ENCODE peak calls at places on chromosome 10, in four cellular contexts. D is transverse colon, Y is neural progenitor cell, S is DND-41. Z is an unnamed sample.

GRCh38 chr10:17143055-17143690 is 13.6 kb upstream of the CUBN start:
- DNase-seq in D (no peak), S (no peak), Y (no peak), Z (no peak)

GRCh38 chr10:32210306-32211045 is 136.5 kb downstream of the EPC1 start:
- DNase-seq in Y (peak; percentile 26), S (no peak), D (peak; percentile 24), Z (no peak)

GRCh38 chr10:86730227-86730626 is 26.2 kb upstream of the BMPR1A start:
- DNase-seq in S (no peak), D (peak; percentile 74), Y (no peak), Z (no peak)

GRCh38 chr10:98378722-98379121 is 36.3 kb downstream of the PYROXD2 start:
- DNase-seq in Y (no peak), D (no peak), S (no peak), Z (no peak)

GRCh38 chr10:88735661-88736060 is 24.2 kb upstream of the LIPN start:
- DNase-seq in D (no peak), S (no peak), Y (no peak), Z (no peak)

GRCh38 chr10:129131439-129132122 is 335.5 kb upstream of the MGMT start:
- DNase-seq in Y (no peak), D (no peak), S (no peak), Z (no peak)

GRCh38 chr10:104664205-104664604 is 23.1 kb downstream of the SORCS3 start:
- DNase-seq in S (no peak), D (no peak), Y (no peak), Z (no peak)

GRCh38 chr10:22230331-22230833 is 12.6 kb upstream of the EBLN1 start:
- DNase-seq in Y (peak; percentile 63), D (no peak), S (no peak), Z (no peak)

GRCh38 chr10:69655868-69656555 is 26.0 kb downstream of the FAM241B start:
- DNase-seq in Y (peak; percentile 39), S (no peak), D (no peak), Z (no peak)

GRCh38 chr10:8181496-8182174 is 127.1 kb downstream of the GATA3 start:
- DNase-seq in Y (no peak), S (no peak), D (no peak), Z (no peak)

GRCh38 chr10:12605580-12606405 is 256.4 kb downstream of the CAMK1D start:
- DNase-seq in D (peak; percentile 86), Y (peak; percentile 8), S (peak; percentile 90), Z (peak; percentile 63)

GRCh38 chr10:31697271-31698168 is 231.1 kb downstream of the ARHGAP12 start:
- DNase-seq in Y (no peak), S (no peak), D (peak; percentile 53), Z (no peak)

GRCh38 chr10:79061441-79062315 is 7.1 kb upstream of the ZMIZ1 start:
- DNase-seq in D (peak; percentile 7), S (no peak), Y (no peak), Z (no peak)

GRCh38 chr10:23362879-23363787 is 18.5 kb upstream of the C10orf67 start:
- DNase-seq in Y (no peak), D (no peak), S (no peak), Z (no peak)

GRCh38 chr10:125123363-125124113 is 36.8 kb downstream of the CTBP2 start:
- DNase-seq in Y (no peak), D (peak; percentile 90), S (no peak), Z (no peak)

GRCh38 chr10:34696423-34696822 is 118.7 kb downstream of the PARD3 start:
- DNase-seq in Y (no peak), S (no peak), D (no peak), Z (no peak)

GRCh38 chr10:68223535-68224165 is 8.3 kb downstream of the ATOH7 start:
- DNase-seq in D (peak; percentile 27), S (peak; percentile 13), Y (peak; percentile 58), Z (no peak)

GRCh38 chr10:97468162-97468561 is 22.2 kb downstream of the ZDHHC16 start:
- DNase-seq in S (no peak), Y (no peak), D (peak; percentile 71), Z (no peak)

GRCh38 chr10:14016011-14016536 is 314.6 kb downstream of the FRMD4A start:
- DNase-seq in D (peak; percentile 40), S (no peak), Y (no peak), Z (no peak)

GRCh38 chr10:114403545-114404161 is 649 bp downstream of the AFAP1L2 start:
- DNase-seq in Y (peak; percentile 75), S (no peak), D (peak; percentile 24), Z (no peak)

GRCh38 chr10:72335394-72336258 is 19.1 kb downstream of the DNAJB12 start:
- DNase-seq in D (peak; percentile 70), Y (no peak), S (peak; percentile 70), Z (peak; percentile 81)

GRCh38 chr10:7984325-7984724 is 70.2 kb upstream of the GATA3 start:
- DNase-seq in S (no peak), D (no peak), Y (no peak), Z (no peak)

GRCh38 chr10:88892223-88892967 is 12.3 kb downstream of the STAMBPL1 start:
- DNase-seq in S (no peak), Y (no peak), D (no peak), Z (no peak)

DNA sequence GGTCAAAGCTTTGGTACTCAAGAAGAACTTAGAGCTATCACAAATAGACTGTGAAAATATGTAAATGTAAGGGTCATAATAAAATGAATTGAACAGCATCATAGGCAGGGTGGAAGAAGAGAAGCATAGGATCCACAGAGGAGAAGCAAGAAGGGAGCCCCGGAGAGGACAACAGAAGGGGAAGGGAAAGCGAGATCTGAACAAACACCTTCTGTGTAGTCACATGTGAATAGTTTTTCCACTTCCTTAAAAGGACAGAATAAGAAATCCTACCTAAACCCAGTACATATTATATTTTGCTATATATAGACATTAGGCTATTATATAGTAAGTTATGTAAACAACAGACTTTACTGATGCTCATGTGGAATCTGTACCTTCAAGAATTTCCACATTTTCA is 160.2 kb downstream of the DKK1 start:
- DNase-seq in S (no peak), Y (no peak), D (no peak), Z (no peak)
- H3K4me3 ChIP-seq in S (no peak overlapping the region), Y (no peak overlapping the region), D (no peak overlapping the region), Z (no peak overlapping the region)

GRCh38 chr10:132311338-132311939 is 3.7 kb upstream of the STK32C start:
- DNase-seq in S (no peak), Y (peak; percentile 38), D (no peak), Z (no peak)
- TF ChIP-seq CTCF in S (no peak), Y (no peak), D (no peak), Z (no peak)

GRCh38 chr10:132626761-132627735 is 89.5 kb downstream of the INPP5A start:
- DNase-seq in D (no peak), S (no peak), Y (no peak), Z (no peak)
- H3K4me3 ChIP-seq in D (no peak overlapping the region), S (no peak overlapping the region), Y (no peak overlapping the region), Z (no peak overlapping the region)

DNA sequence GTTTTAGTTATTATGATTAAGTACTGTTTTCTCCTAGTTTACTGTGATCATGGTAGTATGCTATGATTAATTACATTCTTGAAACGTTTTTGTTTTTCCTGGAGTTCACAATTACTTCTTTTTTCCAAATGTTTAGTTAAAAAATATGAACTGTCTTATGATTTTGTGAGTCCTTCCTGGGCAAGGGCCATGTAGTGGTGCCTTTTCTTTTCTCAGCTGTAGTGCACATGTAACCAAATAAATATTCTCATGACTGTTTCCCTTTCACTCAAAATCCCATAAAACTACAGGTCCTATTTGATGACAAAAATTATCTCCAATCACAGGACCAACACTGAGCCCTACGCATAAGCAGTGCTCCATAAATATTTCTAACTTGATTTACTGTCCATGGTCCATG is 118.9 kb upstream of the EGR2 start:
- DNase-seq in Y (no peak), D (no peak), S (no peak), Z (no peak)
- TF ChIP-seq CTCF in Y (no peak), D (no peak), S (no peak), Z (no peak)